ENCODE peak calls at places on chromosomes 7 and 10, in eight cellular contexts. S is endothelial cell; M is stimulated activated CD4-positive, alpha-beta T cell treated with anti-CD3 and anti-CD28 coated beads, Interleukin-1b, Interleukin-23, amount 100 ng/mL, for 24 hours; D is heart right ventricle; X is endodermal cell; J is iris pigment epithelial cell; B is HS-5; H is HL-60. Y is an unnamed sample.

GRCh38 chr7:43439631-43440401 is 143.1 kb upstream of the STK17A start:
- DNase-seq in S (peak; percentile 66), M (peak; percentile 48), D (no peak), X (peak; percentile 87), J (peak; percentile 57), B (peak; percentile 20), H (peak; percentile 47), Y (peak; percentile 84)

GRCh38 chr10:34736976-34737771 is 77.9 kb downstream of the PARD3 start:
- DNase-seq in S (no peak), M (no peak), D (no peak), X (no peak), J (no peak), B (no peak), H (no peak), Y (no peak)

GRCh38 chr10:69070951-69071350 is 17.0 kb upstream of the SRGN start:
- DNase-seq in S (no peak), M (no peak), D (no peak), X (no peak), J (no peak), B (no peak), H (no peak), Y (no peak)

GRCh38 chr7:77454802-77455201 is 38.7 kb upstream of the GSAP start:
- DNase-seq in S (no peak), M (no peak), D (no peak), X (no peak), J (peak; percentile 16), B (no peak), H (no peak), Y (no peak)

GRCh38 chr10:118483496-118483895 is 112.0 kb downstream of the PRLHR start:
- DNase-seq in S (no peak), M (no peak), D (no peak), X (no peak), J (no peak), B (no peak), H (no peak), Y (no peak)

GRCh38 chr7:129950191-129950940 is 2.4 kb downstream of the UBE2H start:
- DNase-seq in S (no peak), M (no peak), D (peak; percentile 27), X (no peak), J (peak; percentile 39), B (no peak), H (no peak), Y (no peak)

GRCh38 chr10:133336131-133337078 is at the start of gene CALY:
- DNase-seq in S (peak; percentile 45), M (peak; percentile 54), D (no peak), X (peak; percentile 80), J (no peak), B (no peak), H (peak; percentile 76), Y (peak; percentile 78)

GRCh38 chr7:141045842-141046630 is 27.8 kb upstream of the TMEM178B start:
- DNase-seq in S (no peak), M (no peak), D (peak; percentile 29), X (no peak), J (peak; percentile 60), B (no peak), H (no peak), Y (no peak)

GRCh38 chr7:112036071-112036470 is 170.1 kb downstream of the DOCK4 start:
- DNase-seq in S (no peak), M (no peak), D (no peak), X (no peak), J (peak; percentile 38), B (no peak), H (no peak), Y (no peak)

GRCh38 chr7:150901160-150902035 is 49.1 kb downstream of the AOC1 start:
- DNase-seq in S (no peak), M (no peak), D (no peak), X (no peak), J (no peak), B (no peak), H (no peak), Y (no peak)

GRCh38 chr10:74825033-74825370 is 1.4 kb upstream of the KAT6B start:
- DNase-seq in S (peak; percentile 34), M (peak; percentile 23), D (peak; percentile 42), X (no peak), J (no peak), B (no peak), H (peak; percentile 48), Y (peak; percentile 44)

GRCh38 chr7:119270045-119270464 is 1002.9 kb upstream of the KCND2 start:
- DNase-seq in S (peak; percentile 49), M (no peak), D (no peak), X (peak; percentile 78), J (peak; percentile 63), B (peak; percentile 18), H (peak; percentile 45), Y (peak; percentile 64)

GRCh38 chr10:26407406-26407969 is 30.7 kb upstream of the APBB1IP start:
- DNase-seq in S (no peak), M (no peak), D (no peak), X (no peak), J (peak; percentile 38), B (peak; percentile 32), H (no peak), Y (no peak)

GRCh38 chr10:93495654-93496321 is 624 bp upstream of the CEP55 start:
- DNase-seq in S (peak; percentile 19), M (no peak), D (peak; percentile 27), X (peak; percentile 68), J (no peak), B (peak; percentile 23), H (peak; percentile 34), Y (no peak)

GRCh38 chr10:125802739-125803138 is 20.3 kb downstream of the UROS start:
- DNase-seq in S (no peak), M (no peak), D (no peak), X (no peak), J (no peak), B (no peak), H (no peak), Y (no peak)

GRCh38 chr7:72069263-72069662 is 342.9 kb downstream of the CALN1 start:
- DNase-seq in S (no peak), M (no peak), D (no peak), X (no peak), J (no peak), B (no peak), H (no peak), Y (no peak)

GRCh38 chr7:118153551-118154177 is 30.3 kb upstream of the LSM8 start:
- DNase-seq in S (peak; percentile 42), M (no peak), D (no peak), X (peak; percentile 64), J (peak; percentile 47), B (no peak), H (peak; percentile 34), Y (no peak)

Y was measured in H9.